ENCODE peak calls at places on chromosomes 5 and 9, in nine cellular contexts. One of them, this sample, is unnamed.
A peak's percentile ranks its signal among the peaks of the same experiment; 100 is the strongest.

GRCh38 chr5:6829150-6829784 is 116.0 kb downstream of the TENT4A start:
- DNase-seq in CD4-positive, alpha-beta T cell: no peak
- DNase-seq in A673: no peak
- DNase-seq in CD8-positive, alpha-beta T cell: no peak
- DNase-seq in endothelial cell: no peak
- DNase-seq in neural progenitor cell: no peak
- DNase-seq in foreskin keratinocyte: peak; percentile 38
- DNase-seq in GM12865: peak; percentile 83
- DNase-seq in glutamatergic neuron: no peak
- DNase-seq in this sample: peak; percentile 51

GRCh38 chr9:71962328-71962727 is 50.9 kb downstream of the C9orf85 start:
- DNase-seq in glutamatergic neuron: no peak
- DNase-seq in GM12865: no peak
- DNase-seq in CD4-positive, alpha-beta T cell: no peak
- DNase-seq in foreskin keratinocyte: no peak
- DNase-seq in endothelial cell: no peak
- DNase-seq in neural progenitor cell: no peak
- DNase-seq in A673: no peak
- DNase-seq in CD8-positive, alpha-beta T cell: no peak
- DNase-seq in this sample: no peak

GRCh38 chr5:82601085-82601484 is 322.9 kb upstream of the RPS23 start:
- DNase-seq in CD8-positive, alpha-beta T cell: no peak
- DNase-seq in endothelial cell: no peak
- DNase-seq in A673: no peak
- DNase-seq in neural progenitor cell: no peak
- DNase-seq in foreskin keratinocyte: no peak
- DNase-seq in CD4-positive, alpha-beta T cell: no peak
- DNase-seq in glutamatergic neuron: no peak
- DNase-seq in GM12865: no peak
- DNase-seq in this sample: no peak

GRCh38 chr5:65623482-65623881 is 651 bp downstream of the TRIM23 start:
- DNase-seq in GM12865: peak; percentile 1
- DNase-seq in A673: no peak
- DNase-seq in endothelial cell: no peak
- DNase-seq in CD8-positive, alpha-beta T cell: no peak
- DNase-seq in foreskin keratinocyte: no peak
- DNase-seq in neural progenitor cell: peak; percentile 6
- DNase-seq in glutamatergic neuron: no peak
- DNase-seq in CD4-positive, alpha-beta T cell: no peak
- DNase-seq in this sample: no peak

GRCh38 chr9:121225240-121225639 is 23.6 kb upstream of the RAB14 start:
- DNase-seq in neural progenitor cell: peak; percentile 50
- DNase-seq in CD4-positive, alpha-beta T cell: no peak
- DNase-seq in A673: peak; percentile 93
- DNase-seq in CD8-positive, alpha-beta T cell: no peak
- DNase-seq in foreskin keratinocyte: no peak
- DNase-seq in GM12865: no peak
- DNase-seq in glutamatergic neuron: no peak
- DNase-seq in endothelial cell: no peak
- DNase-seq in this sample: no peak

GRCh38 chr9:92980085-92980745 is 32.9 kb downstream of the FGD3 start:
- DNase-seq in CD8-positive, alpha-beta T cell: no peak
- DNase-seq in GM12865: no peak
- DNase-seq in endothelial cell: no peak
- DNase-seq in neural progenitor cell: no peak
- DNase-seq in CD4-positive, alpha-beta T cell: no peak
- DNase-seq in glutamatergic neuron: no peak
- DNase-seq in foreskin keratinocyte: peak; percentile 90
- DNase-seq in A673: no peak
- DNase-seq in this sample: peak; percentile 35

GRCh38 chr5:135056316-135057030 is 22.4 kb upstream of the PITX1 start:
- DNase-seq in glutamatergic neuron: no peak
- DNase-seq in CD8-positive, alpha-beta T cell: no peak
- DNase-seq in CD4-positive, alpha-beta T cell: no peak
- DNase-seq in neural progenitor cell: no peak
- DNase-seq in endothelial cell: no peak
- DNase-seq in A673: no peak
- DNase-seq in GM12865: no peak
- DNase-seq in foreskin keratinocyte: no peak
- DNase-seq in this sample: no peak

GRCh38 chr5:176660860-176661641 is 13.8 kb downstream of the TSPAN17 start:
- DNase-seq in GM12865: peak; percentile 84
- DNase-seq in CD4-positive, alpha-beta T cell: peak; percentile 73
- DNase-seq in endothelial cell: peak; percentile 89
- DNase-seq in neural progenitor cell: peak; percentile 93
- DNase-seq in CD8-positive, alpha-beta T cell: peak; percentile 51
- DNase-seq in A673: peak; percentile 79
- DNase-seq in glutamatergic neuron: peak; percentile 87
- DNase-seq in foreskin keratinocyte: peak; percentile 36
- DNase-seq in this sample: peak; percentile 96

GRCh38 chr9:134546231-134546731 is 95.3 kb upstream of the COL5A1 start:
- DNase-seq in foreskin keratinocyte: peak; percentile 11
- DNase-seq in A673: peak; percentile 36
- DNase-seq in GM12865: no peak
- DNase-seq in neural progenitor cell: peak; percentile 39
- DNase-seq in glutamatergic neuron: no peak
- DNase-seq in CD8-positive, alpha-beta T cell: no peak
- DNase-seq in endothelial cell: no peak
- DNase-seq in CD4-positive, alpha-beta T cell: no peak
- DNase-seq in this sample: no peak

GRCh38 chr5:90981821-90982220 is 401.3 kb downstream of the ARRDC3 start:
- DNase-seq in neural progenitor cell: no peak
- DNase-seq in GM12865: no peak
- DNase-seq in endothelial cell: no peak
- DNase-seq in CD8-positive, alpha-beta T cell: no peak
- DNase-seq in CD4-positive, alpha-beta T cell: no peak
- DNase-seq in glutamatergic neuron: no peak
- DNase-seq in A673: no peak
- DNase-seq in foreskin keratinocyte: no peak
- DNase-seq in this sample: no peak

GRCh38 chr9:37029776-37030590 is 4.1 kb downstream of the PAX5 start:
- DNase-seq in glutamatergic neuron: peak; percentile 67
- DNase-seq in CD4-positive, alpha-beta T cell: no peak
- DNase-seq in GM12865: no peak
- DNase-seq in neural progenitor cell: peak; percentile 57
- DNase-seq in endothelial cell: no peak
- DNase-seq in A673: no peak
- DNase-seq in CD8-positive, alpha-beta T cell: no peak
- DNase-seq in foreskin keratinocyte: peak; percentile 32
- DNase-seq in this sample: peak; percentile 47

GRCh38 chr9:76756273-76756650 is 8.0 kb upstream of the PCA3 start:
- DNase-seq in A673: peak; percentile 32
- DNase-seq in foreskin keratinocyte: no peak
- DNase-seq in CD8-positive, alpha-beta T cell: no peak
- DNase-seq in GM12865: peak; percentile 10
- DNase-seq in CD4-positive, alpha-beta T cell: no peak
- DNase-seq in neural progenitor cell: peak; percentile 73
- DNase-seq in endothelial cell: peak; percentile 16
- DNase-seq in glutamatergic neuron: peak; percentile 75
- DNase-seq in this sample: no peak

GRCh38 chr5:137610598-137610997 is 111.5 kb upstream of the SPOCK1 start:
- DNase-seq in GM12865: no peak
- DNase-seq in CD8-positive, alpha-beta T cell: no peak
- DNase-seq in endothelial cell: no peak
- DNase-seq in glutamatergic neuron: no peak
- DNase-seq in neural progenitor cell: no peak
- DNase-seq in CD4-positive, alpha-beta T cell: no peak
- DNase-seq in foreskin keratinocyte: no peak
- DNase-seq in A673: no peak
- DNase-seq in this sample: no peak

GRCh38 chr9:126329476-126330275 is 3.0 kb downstream of the MVB12B start:
- DNase-seq in neural progenitor cell: no peak
- DNase-seq in glutamatergic neuron: peak; percentile 42
- DNase-seq in A673: no peak
- DNase-seq in endothelial cell: no peak
- DNase-seq in CD4-positive, alpha-beta T cell: no peak
- DNase-seq in foreskin keratinocyte: peak; percentile 34
- DNase-seq in CD8-positive, alpha-beta T cell: no peak
- DNase-seq in GM12865: no peak
- DNase-seq in this sample: peak; percentile 16

GRCh38 chr5:146890733-146891440 is 12.3 kb upstream of the PPP2R2B start:
- DNase-seq in A673: peak; percentile 2
- DNase-seq in glutamatergic neuron: no peak
- DNase-seq in CD8-positive, alpha-beta T cell: no peak
- DNase-seq in endothelial cell: no peak
- DNase-seq in GM12865: no peak
- DNase-seq in foreskin keratinocyte: no peak
- DNase-seq in CD4-positive, alpha-beta T cell: no peak
- DNase-seq in neural progenitor cell: no peak
- DNase-seq in this sample: no peak

GRCh38 chr9:91255327-91255726 is 106.4 kb downstream of the AUH start:
- DNase-seq in neural progenitor cell: no peak
- DNase-seq in endothelial cell: no peak
- DNase-seq in foreskin keratinocyte: no peak
- DNase-seq in CD4-positive, alpha-beta T cell: no peak
- DNase-seq in GM12865: no peak
- DNase-seq in A673: no peak
- DNase-seq in CD8-positive, alpha-beta T cell: no peak
- DNase-seq in glutamatergic neuron: no peak
- DNase-seq in this sample: no peak

GRCh38 chr9:91248707-91249106 is 113.0 kb downstream of the AUH start:
- DNase-seq in foreskin keratinocyte: no peak
- DNase-seq in glutamatergic neuron: no peak
- DNase-seq in CD8-positive, alpha-beta T cell: no peak
- DNase-seq in CD4-positive, alpha-beta T cell: no peak
- DNase-seq in endothelial cell: no peak
- DNase-seq in A673: no peak
- DNase-seq in neural progenitor cell: no peak
- DNase-seq in GM12865: no peak
- DNase-seq in this sample: no peak

GRCh38 chr9:91256235-91256634 is 105.5 kb downstream of the AUH start:
- DNase-seq in glutamatergic neuron: no peak
- DNase-seq in endothelial cell: no peak
- DNase-seq in GM12865: no peak
- DNase-seq in neural progenitor cell: no peak
- DNase-seq in CD4-positive, alpha-beta T cell: no peak
- DNase-seq in A673: no peak
- DNase-seq in CD8-positive, alpha-beta T cell: no peak
- DNase-seq in foreskin keratinocyte: no peak
- DNase-seq in this sample: no peak

GRCh38 chr9:91258448-91258847 is 103.3 kb downstream of the AUH start:
- DNase-seq in CD8-positive, alpha-beta T cell: no peak
- DNase-seq in A673: no peak
- DNase-seq in CD4-positive, alpha-beta T cell: no peak
- DNase-seq in neural progenitor cell: no peak
- DNase-seq in GM12865: no peak
- DNase-seq in foreskin keratinocyte: no peak
- DNase-seq in endothelial cell: no peak
- DNase-seq in glutamatergic neuron: no peak
- DNase-seq in this sample: no peak

GRCh38 chr9:91253488-91253887 is 108.2 kb downstream of the AUH start:
- DNase-seq in GM12865: peak; percentile 8
- DNase-seq in endothelial cell: no peak
- DNase-seq in foreskin keratinocyte: no peak
- DNase-seq in A673: no peak
- DNase-seq in CD4-positive, alpha-beta T cell: no peak
- DNase-seq in glutamatergic neuron: no peak
- DNase-seq in CD8-positive, alpha-beta T cell: no peak
- DNase-seq in neural progenitor cell: no peak
- DNase-seq in this sample: peak; percentile 30
- TF ChIP-seq CTCF in GM12865: no peak
- TF ChIP-seq CTCF in endothelial cell: no peak
- TF ChIP-seq CTCF in foreskin keratinocyte: peak; percentile 45
- TF ChIP-seq CTCF in A673: no peak
- TF ChIP-seq CTCF in CD4-positive, alpha-beta T cell: no peak
- TF ChIP-seq CTCF in glutamatergic neuron: no peak
- TF ChIP-seq CTCF in CD8-positive, alpha-beta T cell: no peak
- TF ChIP-seq CTCF in neural progenitor cell: peak; percentile 25
- TF ChIP-seq CTCF in this sample: no peak

DNA sequence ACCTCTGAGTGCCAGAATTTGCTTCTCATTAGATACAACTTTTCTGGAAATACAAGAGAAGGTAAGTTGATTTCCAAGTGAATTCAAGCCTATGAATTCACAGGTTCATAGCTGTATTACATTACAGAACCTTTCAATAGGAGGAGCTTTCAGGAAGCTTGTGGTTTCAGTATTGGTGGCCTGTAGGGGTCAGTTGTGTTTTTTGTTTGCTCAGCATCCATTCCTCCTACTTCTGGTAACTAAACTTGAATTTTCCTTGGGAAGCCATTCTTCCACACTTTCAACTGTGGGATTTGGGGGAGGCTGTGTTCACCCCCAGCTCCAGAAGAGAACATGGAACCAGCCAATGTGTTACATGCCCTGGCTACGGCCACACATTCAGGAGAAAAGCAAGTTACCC is 5.6 kb upstream of the CYSTM1 start:
- DNase-seq in CD8-positive, alpha-beta T cell: no peak
- DNase-seq in foreskin keratinocyte: no peak
- DNase-seq in GM12865: no peak
- DNase-seq in CD4-positive, alpha-beta T cell: no peak
- DNase-seq in A673: no peak
- DNase-seq in endothelial cell: no peak
- DNase-seq in glutamatergic neuron: no peak
- DNase-seq in neural progenitor cell: no peak
- DNase-seq in this sample: no peak
- TF ChIP-seq CTCF in CD8-positive, alpha-beta T cell: no peak
- TF ChIP-seq CTCF in foreskin keratinocyte: peak; percentile 28
- TF ChIP-seq CTCF in GM12865: no peak
- TF ChIP-seq CTCF in CD4-positive, alpha-beta T cell: no peak
- TF ChIP-seq CTCF in A673: no peak
- TF ChIP-seq CTCF in endothelial cell: no peak
- TF ChIP-seq CTCF in glutamatergic neuron: no peak
- TF ChIP-seq CTCF in neural progenitor cell: peak; percentile 17
- TF ChIP-seq CTCF in this sample: no peak

GRCh38 chr9:73079326-73079725 is 72.3 kb upstream of the ANXA1 start:
- DNase-seq in GM12865: no peak
- DNase-seq in foreskin keratinocyte: peak; percentile 53
- DNase-seq in neural progenitor cell: no peak
- DNase-seq in A673: no peak
- DNase-seq in endothelial cell: no peak
- DNase-seq in glutamatergic neuron: no peak
- DNase-seq in CD8-positive, alpha-beta T cell: no peak
- DNase-seq in CD4-positive, alpha-beta T cell: no peak
- DNase-seq in this sample: no peak
- TF ChIP-seq CTCF in GM12865: no peak
- TF ChIP-seq CTCF in foreskin keratinocyte: peak; percentile 66
- TF ChIP-seq CTCF in neural progenitor cell: peak; percentile 12
- TF ChIP-seq CTCF in A673: no peak
- TF ChIP-seq CTCF in endothelial cell: no peak
- TF ChIP-seq CTCF in glutamatergic neuron: no peak
- TF ChIP-seq CTCF in CD8-positive, alpha-beta T cell: no peak
- TF ChIP-seq CTCF in CD4-positive, alpha-beta T cell: no peak
- TF ChIP-seq CTCF in this sample: no peak

DNA sequence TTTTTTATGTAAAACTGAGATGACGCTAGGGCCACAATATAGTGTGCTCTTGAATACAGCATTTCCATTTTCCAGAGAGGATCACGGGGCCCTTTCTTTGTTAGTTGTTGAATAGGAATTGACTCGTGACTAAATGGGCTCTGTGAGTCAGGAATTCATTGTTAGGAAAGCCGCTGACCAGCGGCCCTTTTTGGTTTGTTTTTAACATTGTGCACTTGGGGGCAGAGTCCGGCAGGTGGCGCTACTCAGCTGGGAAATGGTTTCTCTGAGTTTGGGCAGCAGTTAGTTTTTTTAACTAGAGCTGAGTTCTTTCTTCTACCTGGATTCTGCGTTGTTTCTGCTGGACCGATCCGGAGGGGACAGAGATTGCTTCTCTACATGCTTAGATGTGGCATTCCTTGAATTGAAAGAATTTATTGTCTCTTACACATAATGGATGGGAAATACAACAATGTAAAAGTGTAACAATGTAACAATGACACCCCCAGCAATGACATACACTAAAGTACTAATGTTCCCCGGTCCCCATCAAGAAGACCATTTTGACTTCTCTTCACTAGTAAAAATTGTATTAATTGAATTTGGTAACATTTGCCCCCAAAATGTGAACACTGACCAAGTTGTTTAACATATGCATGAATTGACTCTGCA is 760.0 kb downstream of the TAF11L14 start:
- DNase-seq in CD4-positive, alpha-beta T cell: peak; percentile 1
- DNase-seq in endothelial cell: peak; percentile 86
- DNase-seq in A673: peak; percentile 64
- DNase-seq in glutamatergic neuron: peak; percentile 82
- DNase-seq in GM12865: peak; percentile 38
- DNase-seq in CD8-positive, alpha-beta T cell: no peak
- DNase-seq in foreskin keratinocyte: peak; percentile 63
- DNase-seq in neural progenitor cell: peak; percentile 81
- DNase-seq in this sample: peak; percentile 43
- TF ChIP-seq CTCF in CD4-positive, alpha-beta T cell: peak; percentile 42
- TF ChIP-seq CTCF in endothelial cell: peak; percentile 95
- TF ChIP-seq CTCF in A673: peak; percentile 90
- TF ChIP-seq CTCF in glutamatergic neuron: peak; percentile 95
- TF ChIP-seq CTCF in GM12865: peak; percentile 80
- TF ChIP-seq CTCF in CD8-positive, alpha-beta T cell: peak; percentile 46
- TF ChIP-seq CTCF in foreskin keratinocyte: peak; percentile 89
- TF ChIP-seq CTCF in neural progenitor cell: peak; percentile 98
- TF ChIP-seq CTCF in this sample: peak; percentile 82